ENCODE peak calls at places on chromosomes 5 and 9, in nine cellular contexts. F is effector memory CD4-positive, alpha-beta T cell; D is GM19239; C is T-helper 1 cell; E is amygdala; T is AG20443; H is GM23338; U is NCI-H82; N is GM12891. I is an unnamed sample.

GRCh38 chr5:73266309-73266708 is 93.3 kb downstream of the TMEM174 start:
- DNase-seq in F (no peak), D (no peak), C (no peak), E (no peak), T (no peak), H (no peak), U (no peak), N (no peak), I (no peak)

GRCh38 chr5:66168226-66168625 is 24.1 kb downstream of the SREK1 start:
- DNase-seq in F (no peak), D (no peak), C (no peak), E (no peak), T (no peak), H (no peak), U (no peak), N (no peak), I (no peak)

GRCh38 chr9:35604578-35605335 is at the start of gene TESK1:
- DNase-seq in F (peak), D (peak), C (peak), E (peak), T (peak), H (peak), U (peak), N (peak), I (peak)

GRCh38 chr5:75617746-75618352 is 6.6 kb downstream of the ANKDD1B start:
- DNase-seq in F (no peak), D (no peak), C (no peak), E (no peak), T (no peak), H (no peak), U (no peak), N (no peak), I (no peak)

GRCh38 chr5:141558150-141558549 is 60.6 kb downstream of the DIAPH1 start:
- DNase-seq in F (no peak), D (no peak), C (no peak), E (no peak), T (no peak), H (peak), U (no peak), N (no peak), I (no peak)

GRCh38 chr5:178642351-178642909 is 15.6 kb upstream of the CLK4 start:
- DNase-seq in F (no peak), D (no peak), C (no peak), E (no peak), T (no peak), H (no peak), U (no peak), N (no peak), I (no peak)

GRCh38 chr5:35810561-35810960 is 46.1 kb upstream of the IL7R start:
- DNase-seq in F (no peak), D (no peak), C (no peak), E (no peak), T (no peak), H (no peak), U (no peak), N (no peak), I (no peak)

GRCh38 chr9:97237311-97237786 is 70.1 kb upstream of the CCDC180 start:
- DNase-seq in F (no peak), D (no peak), C (no peak), E (peak), T (no peak), H (peak), U (peak), N (no peak), I (no peak)

GRCh38 chr5:28648108-28648507 is 1609.7 kb upstream of the CDH9 start:
- DNase-seq in F (no peak), D (no peak), C (no peak), E (no peak), T (no peak), H (peak), U (peak), N (no peak), I (no peak)